ENCODE peak calls at places on chromosome 20, in four cellular contexts. B is OCI-LY7, J is gastrocnemius medialis, A is fibroblast of lung. S is an unnamed sample.

GRCh38 chr20:62122659-62123449 is 579 bp downstream of the LSM14B start:
- DNase-seq in B (peak; percentile 59), A (no peak), J (peak; percentile 37), S (no peak)

GRCh38 chr20:20076297-20077065 is 24.1 kb downstream of the CFAP61 start:
- DNase-seq in A (peak; percentile 44), B (no peak), J (peak; percentile 98), S (no peak)

GRCh38 chr20:10637563-10637962 is 36.2 kb downstream of the JAG1 start:
- DNase-seq in A (no peak), B (no peak), J (no peak), S (no peak)

GRCh38 chr20:47215653-47216397 is 140.7 kb downstream of the ZMYND8 start:
- DNase-seq in J (no peak), B (no peak), A (no peak), S (no peak)

GRCh38 chr20:54350415-54350814 is 125.0 kb upstream of the DOK5 start:
- DNase-seq in J (no peak), A (peak; percentile 50), B (no peak), S (no peak)

GRCh38 chr20:63955281-63955845 is 853 bp downstream of the UCKL1 start:
- DNase-seq in A (peak; percentile 28), J (peak; percentile 45), B (peak; percentile 34), S (no peak)

GRCh38 chr20:35303735-35304431 is 11.7 kb upstream of the FAM83C start:
- DNase-seq in J (peak; percentile 81), B (peak; percentile 89), A (peak; percentile 86), S (no peak)

GRCh38 chr20:58267389-58268215 is 39.1 kb upstream of the ANKRD60 start:
- DNase-seq in A (no peak), B (no peak), J (no peak), S (no peak)

GRCh38 chr20:8161262-8162071 is 29.4 kb downstream of the PLCB1 start:
- DNase-seq in B (no peak), A (peak; percentile 36), J (no peak), S (no peak)

GRCh38 chr20:10917826-10918225 is 244.0 kb upstream of the JAG1 start:
- DNase-seq in B (no peak), J (no peak), A (no peak), S (no peak)

GRCh38 chr20:45138451-45139300 is 14.4 kb upstream of the WFDC12 start:
- DNase-seq in J (no peak), B (peak; percentile 44), A (no peak), S (no peak)

GRCh38 chr20:19073584-19074198 is 138.8 kb upstream of the SLC24A3 start:
- DNase-seq in J (no peak), B (peak; percentile 22), A (no peak), S (no peak)

GRCh38 chr20:50794846-50795634 is at the start of gene BCAS4:
- DNase-seq in A (peak; percentile 71), B (peak; percentile 93), J (peak; percentile 59), S (peak; percentile 16)

GRCh38 chr20:63745424-63745805 is 5.8 kb downstream of the SLC2A4RG start:
- DNase-seq in J (no peak), B (no peak), A (no peak), S (no peak)

GRCh38 chr20:31713312-31714049 is 9.2 kb downstream of the BCL2L1 start:
- DNase-seq in B (no peak), J (peak; percentile 84), A (peak; percentile 93), S (peak; percentile 95)

GRCh38 chr20:55264825-55265224 is 740.5 kb downstream of the CBLN4 start:
- DNase-seq in A (no peak), J (no peak), B (no peak), S (no peak)

GRCh38 chr20:7090753-7091310 is 323.3 kb downstream of the BMP2 start:
- DNase-seq in A (no peak), B (no peak), J (no peak), S (no peak)

GRCh38 chr20:44723391-44723790 is 8.2 kb downstream of the CCN5 start:
- DNase-seq in B (no peak), J (no peak), A (no peak), S (no peak)

GRCh38 chr20:56991516-56991915 is 274.9 kb downstream of the BMP7 start:
- DNase-seq in B (no peak), A (no peak), J (no peak), S (no peak)

GRCh38 chr20:61918548-61918947 is 147.1 kb downstream of the TAF4 start:
- DNase-seq in J (no peak), B (no peak), A (no peak), S (no peak)

GRCh38 chr20:5835234-5835845 is 85.1 kb downstream of the SHLD1 start:
- DNase-seq in A (peak; percentile 61), B (no peak), J (no peak), S (no peak)

GRCh38 chr20:11777861-11778570 is 139.7 kb upstream of the BTBD3 start:
- DNase-seq in B (no peak), J (no peak), A (peak; percentile 48), S (no peak)

GRCh38 chr20:14712302-14712739 is 374.9 kb upstream of the FLRT3 start:
- DNase-seq in A (peak; percentile 85), B (no peak), J (no peak), S (no peak)

GRCh38 chr20:62595491-62595890 is 46.8 kb upstream of the SLCO4A1 start:
- DNase-seq in B (no peak), J (no peak), A (peak; percentile 67), S (no peak)

GRCh38 chr20:51696304-51697118 is 71.7 kb downstream of the ATP9A start:
- DNase-seq in J (no peak), B (no peak), A (peak; percentile 35), S (no peak)

GRCh38 chr20:44800398-44801046 is 9.8 kb downstream of the RIMS4 start:
- DNase-seq in B (peak; percentile 8), J (no peak), A (no peak), S (no peak)

GRCh38 chr20:63064745-63065711 is 58.3 kb upstream of the BHLHE23 start:
- DNase-seq in J (peak; percentile 1), B (no peak), A (no peak), S (peak; percentile 56)

GRCh38 chr20:62887147-62887859 is 25.7 kb upstream of the TCFL5 start:
- DNase-seq in J (no peak), A (peak; percentile 96), B (no peak), S (no peak)

GRCh38 chr20:33524261-33524660 is 34.4 kb downstream of the CBFA2T2 start:
- DNase-seq in A (peak; percentile 61), B (no peak), J (no peak), S (no peak)

GRCh38 chr20:40675599-40676221 is 13.3 kb downstream of the MAFB start:
- DNase-seq in J (no peak), B (no peak), A (no peak), S (no peak)

GRCh38 chr20:46004187-46004586 is 4.5 kb upstream of the MMP9 start:
- DNase-seq in B (no peak), J (peak; percentile 35), A (no peak), S (no peak)

GRCh38 chr20:59048681-59049030 is 6.1 kb upstream of the PRELID3B start:
- DNase-seq in A (no peak), B (no peak), J (no peak), S (no peak)

GRCh38 chr20:33401922-33402369 is 627 bp upstream of the CDK5RAP1 start:
- DNase-seq in A (no peak), B (peak; percentile 45), J (no peak), S (no peak)

DNA sequence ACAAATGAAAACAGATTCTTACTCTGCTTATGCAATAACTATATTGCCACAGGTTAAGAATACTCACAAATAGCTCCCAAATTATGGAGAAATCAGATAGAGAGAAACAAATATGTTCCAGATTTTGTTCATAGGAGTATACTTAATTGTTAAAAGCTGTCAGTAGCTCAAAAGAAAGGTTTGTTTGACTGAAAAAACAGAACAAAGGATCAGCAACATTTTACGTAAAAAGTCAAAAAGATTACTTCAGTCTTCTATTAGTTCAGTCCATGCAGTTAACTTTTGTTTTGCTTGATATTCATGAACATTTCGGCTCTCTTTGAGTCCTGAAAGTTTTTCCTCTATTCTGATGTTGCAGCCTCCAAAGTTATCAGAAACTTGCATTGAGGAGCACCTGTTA is 13.4 kb upstream of the NANP start:
- DNase-seq in A (no peak), B (peak; percentile 13), J (no peak), S (no peak)
- H3K9me3 ChIP-seq in A (no peaks in the 10 kb centered on the region), B (peaks cover 19% of the 10 kb centered on the region), J (no peaks in the 10 kb centered on the region), S (no peaks in the 10 kb centered on the region)

GRCh38 chr20:49030954-49031619 is 15.0 kb upstream of the CSE1L start:
- DNase-seq in A (peak; percentile 6), B (no peak), J (no peak), S (no peak)

GRCh38 chr20:49032455-49032854 is 13.7 kb upstream of the CSE1L start:
- DNase-seq in A (no peak), B (no peak), J (no peak), S (no peak)

GRCh38 chr20:49029203-49029602 is 16.9 kb upstream of the CSE1L start:
- DNase-seq in A (peak; percentile 74), B (no peak), J (no peak), S (no peak)

GRCh38 chr20:49024220-49024619 is 21.9 kb upstream of the CSE1L start:
- DNase-seq in A (no peak), B (no peak), J (no peak), S (no peak)

GRCh38 chr20:49028684-49029083 is 17.4 kb upstream of the CSE1L start:
- DNase-seq in A (peak; percentile 33), J (no peak), B (peak; percentile 31), S (no peak)
- H3K36me3 ChIP-seq in A (peaks cover 3% of the 10 kb centered on the region), J (peaks cover 79% of the 10 kb centered on the region), B (peaks cover 83% of the 10 kb centered on the region), S (peaks cover 78% of the 10 kb centered on the region)

DNA sequence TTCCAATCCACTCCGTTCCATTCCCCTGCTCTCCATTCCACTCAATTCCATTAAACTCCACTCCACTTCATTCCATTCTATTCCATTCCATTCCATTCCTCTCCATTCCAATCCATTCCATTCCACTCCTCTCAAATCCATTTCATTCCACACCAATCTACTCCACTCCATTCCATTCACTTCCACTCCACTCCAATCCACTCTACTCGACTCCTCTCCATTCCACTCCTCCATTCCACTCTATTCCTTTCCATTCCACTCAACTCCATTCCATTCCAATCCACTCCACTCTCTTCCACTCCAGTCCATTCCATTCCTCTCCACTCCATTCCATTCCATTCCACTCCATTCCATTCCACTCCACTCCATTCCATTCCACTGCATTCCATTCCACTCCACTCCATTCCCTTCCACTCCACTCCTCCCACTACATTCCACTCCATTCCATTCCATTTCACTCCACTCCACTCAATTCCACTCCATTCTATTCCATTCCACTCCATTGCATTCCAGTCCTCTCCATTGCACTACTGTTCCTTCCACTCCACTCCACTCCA is 22.6 kb upstream of the DEFB125 start:
- DNase-seq in B (no peak), J (no peak), A (no peak), S (no peak)
- H3K9me3 ChIP-seq in B (peaks cover 4% of the 10 kb centered on the region), J (no peaks in the 10 kb centered on the region), A (no peaks in the 10 kb centered on the region), S (no peaks in the 10 kb centered on the region)

GRCh38 chr20:38427655-38428023 is 7.5 kb downstream of the SNHG17 start:
- DNase-seq in A (no peak), B (no peak), J (no peak), S (no peak)

GRCh38 chr20:38429301-38429700 is 5.8 kb downstream of the SNHG17 start:
- DNase-seq in J (no peak), B (no peak), A (no peak), S (no peak)

GRCh38 chr20:38426498-38426897 is 8.6 kb downstream of the SNHG17 start:
- DNase-seq in J (no peak), B (no peak), A (no peak), S (no peak)

GRCh38 chr20:38430679-38431325 is 4.3 kb downstream of the SNHG17 start:
- DNase-seq in B (no peak), J (no peak), A (peak; percentile 20), S (no peak)

GRCh38 chr20:38428800-38429199 is 6.3 kb downstream of the SNHG17 start:
- DNase-seq in J (no peak), B (no peak), A (no peak), S (no peak)
- H3K36me3 ChIP-seq in J (peaks cover 92% of the 10 kb centered on the region), B (peaks cover 98% of the 10 kb centered on the region), A (peaks cover 54% of the 10 kb centered on the region), S (peaks cover 77% of the 10 kb centered on the region)

S was measured in ascending aorta.